ENCODE peak calls at places on chromosomes 7 and 10, in eight cellular contexts. V is stomach, P is lower leg skin, K is GM12892, J is NB4, N is body of pancreas, C is heart left ventricle, G is uterus. I is an unnamed sample.

GRCh38 chr7:8724080-8724718 is 290.8 kb downstream of the NXPH1 start:
- DNase-seq in G (no peak), P (no peak), K (peak; percentile 5), J (peak; percentile 68), C (peak; percentile 15), V (peak; percentile 51), N (peak; percentile 56), I (peak; percentile 14)

GRCh38 chr7:26937956-26938623 is 73.7 kb upstream of the SKAP2 start:
- DNase-seq in G (no peak), C (no peak), V (no peak), J (no peak), K (no peak), P (no peak), N (no peak), I (no peak)

GRCh38 chr7:66554326-66554725 is 74.4 kb upstream of the KCTD7 start:
- DNase-seq in P (no peak), V (no peak), K (no peak), G (no peak), J (no peak), C (no peak), N (no peak), I (peak; percentile 58)

GRCh38 chr7:138875794-138876193 is 77.8 kb upstream of the ATP6V0A4 start:
- DNase-seq in G (no peak), K (no peak), J (peak; percentile 91), C (no peak), V (no peak), N (no peak), P (no peak), I (no peak)

GRCh38 chr10:11610855-11611247 is 599 bp downstream of the USP6NL start:
- DNase-seq in C (peak; percentile 32), V (no peak), N (peak; percentile 28), K (no peak), G (peak; percentile 30), P (peak; percentile 21), J (peak; percentile 52), I (peak; percentile 67)

GRCh38 chr7:157136372-157136771 is 2.4 kb upstream of the UBE3C start:
- DNase-seq in K (no peak), P (no peak), N (peak; percentile 33), G (no peak), C (no peak), J (peak; percentile 86), V (no peak), I (peak; percentile 24)

GRCh38 chr7:131151034-131151433 is 176.6 kb upstream of the MKLN1 start:
- DNase-seq in C (no peak), G (no peak), N (no peak), P (no peak), J (no peak), V (no peak), K (no peak), I (no peak)

GRCh38 chr10:103752680-103753248 is 102.6 kb downstream of the SH3PXD2A start:
- DNase-seq in V (peak; percentile 51), K (no peak), C (no peak), J (peak; percentile 62), P (no peak), G (no peak), N (peak; percentile 40), I (peak; percentile 62)

GRCh38 chr7:36430881-36431280 is 41.2 kb downstream of the ANLN start:
- DNase-seq in G (no peak), K (no peak), C (no peak), N (no peak), P (no peak), V (no peak), J (no peak), I (no peak)

GRCh38 chr7:4244635-4245034 is 437.5 kb upstream of the FOXK1 start:
- DNase-seq in P (no peak), K (no peak), N (no peak), V (no peak), C (no peak), G (no peak), J (no peak), I (no peak)

GRCh38 chr10:102641398-102641797 is 2.9 kb upstream of the TRIM8 start:
- DNase-seq in G (no peak), K (no peak), N (peak; percentile 62), J (no peak), V (no peak), P (no peak), C (no peak), I (peak; percentile 37)

GRCh38 chr7:33423646-33424020 is 294.3 kb downstream of the BBS9 start:
- DNase-seq in V (no peak), C (no peak), K (peak; percentile 0), G (no peak), N (no peak), J (peak; percentile 61), P (no peak), I (peak; percentile 10)

GRCh38 chr10:79203833-79204232 is 135.1 kb downstream of the ZMIZ1 start:
- DNase-seq in C (no peak), P (no peak), V (no peak), N (no peak), J (no peak), G (no peak), K (no peak), I (no peak)

GRCh38 chr10:1109795-1110673 is 53.8 kb downstream of the WDR37 start:
- DNase-seq in V (peak; percentile 49), N (peak; percentile 42), P (no peak), K (peak; percentile 65), C (peak; percentile 33), J (peak; percentile 71), G (peak; percentile 32), I (peak; percentile 32)

GRCh38 chr7:31633894-31634494 is 53.0 kb upstream of the PPP1R17 start:
- DNase-seq in K (no peak), P (no peak), V (peak; percentile 67), C (peak; percentile 38), N (peak; percentile 82), J (peak; percentile 68), G (peak; percentile 20), I (peak; percentile 43)

GRCh38 chr10:75294866-75295692 is 59.3 kb upstream of the COMTD1 start:
- DNase-seq in N (peak; percentile 98), K (peak; percentile 39), C (peak; percentile 82), V (peak; percentile 74), J (peak; percentile 75), P (peak; percentile 88), G (peak; percentile 91), I (peak; percentile 44)
- TF ChIP-seq POLR2A in N (peak; percentile 83), K (no peak), C (peak; percentile 63), V (no peak), J (no peak), P (no peak), G (no peak), I (no peak)

GRCh38 chr7:105531797-105532671 is at the start of gene RINT1:
- DNase-seq in J (peak; percentile 98), C (peak; percentile 90), P (peak; percentile 87), K (peak; percentile 80), G (peak; percentile 85), N (peak; percentile 93), V (peak; percentile 94), I (peak; percentile 94)
- TF ChIP-seq POLR2A in J (peak; percentile 98), C (peak; percentile 69), P (no peak), K (peak; percentile 99), G (peak; percentile 16), N (peak; percentile 96), V (peak; percentile 32), I (peak; percentile 96)

GRCh38 chr10:73629165-73629564 is 12.1 kb downstream of the MYOZ1 start:
- DNase-seq in N (no peak), G (no peak), V (no peak), J (no peak), K (no peak), C (no peak), P (no peak), I (no peak)

GRCh38 chr10:73627300-73627699 is 14.0 kb downstream of the MYOZ1 start:
- DNase-seq in C (no peak), K (no peak), G (no peak), N (no peak), V (no peak), P (no peak), J (no peak), I (no peak)

GRCh38 chr10:73625004-73625883 is 16.0 kb downstream of the MYOZ1 start:
- DNase-seq in G (no peak), V (no peak), N (peak; percentile 15), K (no peak), C (no peak), P (no peak), J (peak; percentile 76), I (peak; percentile 66)

GRCh38 chr10:73628405-73628804 is 12.9 kb downstream of the MYOZ1 start:
- DNase-seq in G (no peak), N (peak; percentile 68), J (no peak), K (no peak), C (no peak), V (no peak), P (no peak), I (no peak)

GRCh38 chr10:73625884-73626753 is 15.2 kb downstream of the MYOZ1 start:
- DNase-seq in N (peak; percentile 98), J (peak; percentile 99), G (peak; percentile 96), P (peak; percentile 95), V (peak; percentile 97), C (peak; percentile 92), K (peak; percentile 92), I (peak; percentile 98)
- TF ChIP-seq POLR2A in N (peak; percentile 88), J (peak; percentile 96), G (peak; percentile 69), P (no peak), V (peak; percentile 7), C (peak; percentile 51), K (peak; percentile 93), I (peak; percentile 92)

GRCh38 chr7:74267756-74268565 is 13.8 kb upstream of the RFC2 start:
- DNase-seq in N (no peak), C (no peak), V (no peak), J (no peak), P (no peak), K (no peak), G (no peak), I (no peak)

GRCh38 chr7:74271742-74272141 is 17.5 kb upstream of the CLIP2 start:
- DNase-seq in K (no peak), J (peak; percentile 82), G (no peak), P (no peak), C (no peak), V (no peak), N (no peak), I (no peak)

GRCh38 chr7:74269757-74270277 is 15.6 kb upstream of the RFC2 start:
- DNase-seq in P (peak; percentile 49), K (no peak), V (peak; percentile 65), G (peak; percentile 44), N (peak; percentile 77), C (peak; percentile 52), J (peak; percentile 80), I (peak; percentile 59)

GRCh38 chr7:74275401-74275881 is 13.8 kb upstream of the CLIP2 start:
- DNase-seq in G (no peak), V (no peak), K (no peak), N (no peak), P (no peak), C (no peak), J (peak; percentile 75), I (peak; percentile 20)

DNA sequence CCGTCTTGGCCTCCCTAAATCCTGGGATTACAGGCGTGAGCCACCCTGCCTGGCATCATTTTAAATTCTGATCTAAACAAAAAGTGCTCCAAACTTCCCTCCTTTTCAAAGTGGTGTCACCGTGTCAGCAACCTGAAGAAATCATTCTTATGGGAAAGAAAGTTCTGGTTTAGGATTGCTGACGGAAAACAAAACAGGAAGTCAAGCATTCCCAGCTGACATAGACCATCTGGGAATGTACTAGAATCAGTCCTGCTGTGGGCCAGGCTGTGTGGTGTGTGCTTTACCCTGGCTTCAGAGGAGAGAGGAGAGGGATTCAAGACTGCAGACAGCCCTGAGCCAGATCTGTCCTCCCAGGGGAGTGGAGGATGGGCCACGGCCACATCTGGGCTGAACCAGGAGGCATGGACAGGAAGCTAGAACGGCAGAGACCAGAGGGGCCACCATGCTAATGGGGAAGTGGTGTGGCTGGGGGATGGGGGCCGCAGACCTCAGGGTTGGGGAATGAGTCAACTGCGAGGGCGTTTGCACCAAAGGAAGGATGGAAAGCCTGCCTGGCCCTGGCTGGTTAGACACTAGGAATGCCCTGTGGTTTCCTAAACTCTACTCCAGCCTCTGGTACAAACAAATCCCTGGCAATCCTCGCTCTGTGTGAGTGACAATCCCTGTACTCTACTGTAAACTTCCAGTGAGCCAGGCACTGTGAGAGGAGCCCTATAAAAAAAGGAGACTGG is 16.7 kb upstream of the CLIP2 start:
- DNase-seq in K (peak; percentile 86), J (peak; percentile 100), V (peak; percentile 45), P (peak; percentile 70), N (peak; percentile 79), C (peak; percentile 85), G (peak; percentile 53), I (no peak)
- TF ChIP-seq POLR2A in K (peak; percentile 72), J (no peak), V (no peak), P (no peak), N (no peak), C (no peak), G (no peak), I (no peak)

I was measured in erythroblast.